ENCODE peak calls at places on chromosomes 3 and 15, in ten cellular contexts. One of them, this sample, is unnamed.
A peak's percentile ranks its signal among the peaks of the same experiment; 100 is the strongest.

GRCh38 chr15:67927501-67928156 is 87.8 kb upstream of the RNU6-1 start:
- DNase-seq in testis: peak; percentile 92
- DNase-seq in IMR-90: peak; percentile 97
- DNase-seq in heart right ventricle: peak; percentile 63
- DNase-seq in upper lobe of left lung: peak; percentile 94
- DNase-seq in astrocyte: peak; percentile 96
- DNase-seq in fibroblast of lung: peak; percentile 98
- DNase-seq in tibial artery: peak; percentile 75
- DNase-seq in cardiac muscle cell: peak; percentile 91
- DNase-seq in left lung: peak; percentile 84
- DNase-seq in this sample: peak; percentile 47

GRCh38 chr15:52563499-52564060 is 5.2 kb downstream of the ARPP19 start:
- DNase-seq in astrocyte: no peak
- DNase-seq in left lung: no peak
- DNase-seq in IMR-90: no peak
- DNase-seq in fibroblast of lung: no peak
- DNase-seq in testis: no peak
- DNase-seq in upper lobe of left lung: no peak
- DNase-seq in tibial artery: no peak
- DNase-seq in cardiac muscle cell: no peak
- DNase-seq in heart right ventricle: no peak
- DNase-seq in this sample: no peak

GRCh38 chr3:133915685-133916639 is 20.3 kb upstream of the RAB6B start:
- DNase-seq in left lung: no peak
- DNase-seq in upper lobe of left lung: no peak
- DNase-seq in astrocyte: no peak
- DNase-seq in testis: no peak
- DNase-seq in tibial artery: no peak
- DNase-seq in fibroblast of lung: peak; percentile 34
- DNase-seq in IMR-90: no peak
- DNase-seq in cardiac muscle cell: no peak
- DNase-seq in heart right ventricle: no peak
- DNase-seq in this sample: no peak

GRCh38 chr3:149282836-149283235 is 50.6 kb downstream of the TM4SF18 start:
- DNase-seq in astrocyte: no peak
- DNase-seq in cardiac muscle cell: no peak
- DNase-seq in heart right ventricle: no peak
- DNase-seq in IMR-90: no peak
- DNase-seq in fibroblast of lung: no peak
- DNase-seq in left lung: no peak
- DNase-seq in tibial artery: no peak
- DNase-seq in testis: no peak
- DNase-seq in upper lobe of left lung: no peak
- DNase-seq in this sample: no peak

GRCh38 chr3:103918336-103918735 is 1448.4 kb upstream of the ALCAM start:
- DNase-seq in upper lobe of left lung: no peak
- DNase-seq in astrocyte: no peak
- DNase-seq in heart right ventricle: no peak
- DNase-seq in testis: no peak
- DNase-seq in tibial artery: no peak
- DNase-seq in IMR-90: no peak
- DNase-seq in fibroblast of lung: no peak
- DNase-seq in left lung: no peak
- DNase-seq in cardiac muscle cell: no peak
- DNase-seq in this sample: no peak

GRCh38 chr3:185076219-185076618 is 76.6 kb downstream of the C3orf70 start:
- DNase-seq in fibroblast of lung: no peak
- DNase-seq in cardiac muscle cell: no peak
- DNase-seq in IMR-90: no peak
- DNase-seq in upper lobe of left lung: no peak
- DNase-seq in tibial artery: no peak
- DNase-seq in left lung: no peak
- DNase-seq in testis: no peak
- DNase-seq in astrocyte: no peak
- DNase-seq in heart right ventricle: no peak
- DNase-seq in this sample: no peak

GRCh38 chr3:172034786-172035685 is 4.3 kb upstream of the FNDC3B start:
- DNase-seq in tibial artery: no peak
- DNase-seq in cardiac muscle cell: no peak
- DNase-seq in astrocyte: no peak
- DNase-seq in IMR-90: peak; percentile 33
- DNase-seq in testis: no peak
- DNase-seq in left lung: no peak
- DNase-seq in fibroblast of lung: no peak
- DNase-seq in upper lobe of left lung: no peak
- DNase-seq in heart right ventricle: no peak
- DNase-seq in this sample: no peak

GRCh38 chr3:144264805-144265204 is 293.2 kb downstream of the DIPK2A start:
- DNase-seq in upper lobe of left lung: no peak
- DNase-seq in fibroblast of lung: no peak
- DNase-seq in astrocyte: no peak
- DNase-seq in heart right ventricle: no peak
- DNase-seq in testis: no peak
- DNase-seq in tibial artery: no peak
- DNase-seq in left lung: no peak
- DNase-seq in IMR-90: no peak
- DNase-seq in cardiac muscle cell: no peak
- DNase-seq in this sample: no peak

GRCh38 chr3:30688776-30689175 is 82.4 kb downstream of the TGFBR2 start:
- DNase-seq in astrocyte: peak; percentile 57
- DNase-seq in fibroblast of lung: peak; percentile 67
- DNase-seq in cardiac muscle cell: no peak
- DNase-seq in IMR-90: peak; percentile 75
- DNase-seq in heart right ventricle: no peak
- DNase-seq in testis: no peak
- DNase-seq in upper lobe of left lung: no peak
- DNase-seq in tibial artery: no peak
- DNase-seq in left lung: no peak
- DNase-seq in this sample: no peak

GRCh38 chr3:30690199-30690598 is 83.8 kb downstream of the TGFBR2 start:
- DNase-seq in tibial artery: no peak
- DNase-seq in heart right ventricle: no peak
- DNase-seq in cardiac muscle cell: no peak
- DNase-seq in fibroblast of lung: no peak
- DNase-seq in left lung: no peak
- DNase-seq in astrocyte: no peak
- DNase-seq in upper lobe of left lung: no peak
- DNase-seq in IMR-90: no peak
- DNase-seq in testis: no peak
- DNase-seq in this sample: no peak

GRCh38 chr3:30691249-30691880 is 85.0 kb downstream of the TGFBR2 start:
- DNase-seq in fibroblast of lung: no peak
- DNase-seq in heart right ventricle: no peak
- DNase-seq in left lung: no peak
- DNase-seq in cardiac muscle cell: no peak
- DNase-seq in testis: no peak
- DNase-seq in astrocyte: no peak
- DNase-seq in upper lobe of left lung: no peak
- DNase-seq in IMR-90: no peak
- DNase-seq in tibial artery: no peak
- DNase-seq in this sample: no peak

GRCh38 chr3:30687930-30688570 is 81.6 kb downstream of the TGFBR2 start:
- DNase-seq in upper lobe of left lung: no peak
- DNase-seq in cardiac muscle cell: no peak
- DNase-seq in tibial artery: no peak
- DNase-seq in left lung: no peak
- DNase-seq in astrocyte: no peak
- DNase-seq in fibroblast of lung: no peak
- DNase-seq in testis: no peak
- DNase-seq in heart right ventricle: no peak
- DNase-seq in IMR-90: no peak
- DNase-seq in this sample: no peak

DNA sequence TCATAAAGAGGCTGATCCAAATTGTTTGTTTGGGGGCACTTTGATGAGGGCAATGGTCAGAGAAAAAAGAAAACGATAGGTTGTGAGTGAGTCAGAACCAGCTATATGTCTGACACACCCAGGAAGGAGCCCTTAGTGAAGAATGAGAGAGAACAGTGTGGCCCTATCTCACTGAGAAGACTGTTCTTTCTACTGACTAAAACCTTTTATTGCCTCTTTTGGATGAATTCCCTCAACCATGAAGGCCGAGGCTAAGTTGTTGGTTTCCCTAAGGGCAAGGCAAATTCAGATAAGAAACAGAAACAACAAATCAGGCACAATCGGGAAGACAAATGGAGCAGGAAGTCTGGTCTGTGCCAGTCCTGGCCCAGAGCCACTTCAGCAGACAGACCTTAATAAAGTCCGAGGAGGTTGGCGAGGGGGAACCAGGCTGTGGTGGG is 82.8 kb downstream of the TGFBR2 start:
- DNase-seq in fibroblast of lung: peak; percentile 70
- DNase-seq in tibial artery: peak; percentile 34
- DNase-seq in left lung: no peak
- DNase-seq in cardiac muscle cell: no peak
- DNase-seq in upper lobe of left lung: no peak
- DNase-seq in testis: peak; percentile 32
- DNase-seq in heart right ventricle: no peak
- DNase-seq in astrocyte: peak; percentile 57
- DNase-seq in IMR-90: peak; percentile 40
- DNase-seq in this sample: no peak
- H3K36me3 ChIP-seq in fibroblast of lung: peaks cover 6% of the 10 kb centered on the region
- H3K36me3 ChIP-seq in tibial artery: peaks cover 39% of the 10 kb centered on the region
- H3K36me3 ChIP-seq in left lung: no peaks in the 10 kb centered on the region
- H3K36me3 ChIP-seq in cardiac muscle cell: no peaks in the 10 kb centered on the region
- H3K36me3 ChIP-seq in upper lobe of left lung: peaks cover 32% of the 10 kb centered on the region
- H3K36me3 ChIP-seq in testis: no peaks in the 10 kb centered on the region
- H3K36me3 ChIP-seq in heart right ventricle: peaks cover 85% of the 10 kb centered on the region
- H3K36me3 ChIP-seq in astrocyte: peaks cover 48% of the 10 kb centered on the region
- H3K36me3 ChIP-seq in IMR-90: peaks cover 23% of the 10 kb centered on the region
- H3K36me3 ChIP-seq in this sample: peaks cover 57% of the 10 kb centered on the region

GRCh38 chr3:157131861-157132260 is 28.1 kb downstream of the CCNL1 start:
- DNase-seq in cardiac muscle cell: no peak
- DNase-seq in testis: no peak
- DNase-seq in fibroblast of lung: peak; percentile 67
- DNase-seq in left lung: no peak
- DNase-seq in IMR-90: peak; percentile 61
- DNase-seq in tibial artery: no peak
- DNase-seq in heart right ventricle: no peak
- DNase-seq in upper lobe of left lung: no peak
- DNase-seq in astrocyte: peak; percentile 51
- DNase-seq in this sample: no peak
- H3K27ac ChIP-seq in cardiac muscle cell: no peak overlapping the region
- H3K27ac ChIP-seq in testis: peak overlapping the region; percentile 16
- H3K27ac ChIP-seq in fibroblast of lung: no peak overlapping the region
- H3K27ac ChIP-seq in left lung: peak overlapping the region; percentile 75
- H3K27ac ChIP-seq in IMR-90: no peak overlapping the region
- H3K27ac ChIP-seq in tibial artery: peak overlapping the region; percentile 87
- H3K27ac ChIP-seq in heart right ventricle: no peak overlapping the region
- H3K27ac ChIP-seq in upper lobe of left lung: no peak overlapping the region
- H3K27ac ChIP-seq in astrocyte: peak overlapping the region; percentile 97
- H3K27ac ChIP-seq in this sample: peak overlapping the region; percentile 60

DNA sequence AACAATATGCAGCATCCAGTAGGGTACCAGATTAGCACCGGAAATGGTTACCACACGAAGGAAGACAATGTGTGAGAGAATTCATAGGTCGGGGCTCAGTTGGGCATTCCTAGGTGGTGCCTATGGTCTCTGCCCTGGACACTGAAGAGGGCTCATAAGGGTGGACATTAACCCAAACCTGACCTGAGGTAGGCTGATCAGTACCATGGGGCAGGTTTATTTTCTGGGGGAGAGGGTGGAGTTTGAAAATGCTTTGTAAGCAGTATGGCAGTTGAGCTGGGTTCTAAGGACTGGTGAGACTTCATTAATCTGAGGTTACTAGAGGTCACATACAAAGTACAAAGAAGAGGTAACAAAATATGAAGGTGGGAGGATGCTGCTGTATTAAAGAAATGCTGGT is 68.4 kb downstream of the RPL22L1 start:
- DNase-seq in left lung: no peak
- DNase-seq in heart right ventricle: no peak
- DNase-seq in testis: no peak
- DNase-seq in IMR-90: no peak
- DNase-seq in tibial artery: no peak
- DNase-seq in upper lobe of left lung: no peak
- DNase-seq in fibroblast of lung: no peak
- DNase-seq in astrocyte: no peak
- DNase-seq in cardiac muscle cell: no peak
- DNase-seq in this sample: no peak
- H3K36me3 ChIP-seq in left lung: no peaks in the 10 kb centered on the region
- H3K36me3 ChIP-seq in heart right ventricle: no peaks in the 10 kb centered on the region
- H3K36me3 ChIP-seq in testis: no peaks in the 10 kb centered on the region
- H3K36me3 ChIP-seq in IMR-90: no peaks in the 10 kb centered on the region
- H3K36me3 ChIP-seq in tibial artery: no peaks in the 10 kb centered on the region
- H3K36me3 ChIP-seq in upper lobe of left lung: no peaks in the 10 kb centered on the region
- H3K36me3 ChIP-seq in fibroblast of lung: no peaks in the 10 kb centered on the region
- H3K36me3 ChIP-seq in astrocyte: no peaks in the 10 kb centered on the region
- H3K36me3 ChIP-seq in cardiac muscle cell: no peaks in the 10 kb centered on the region
- H3K36me3 ChIP-seq in this sample: no peaks in the 10 kb centered on the region

DNA sequence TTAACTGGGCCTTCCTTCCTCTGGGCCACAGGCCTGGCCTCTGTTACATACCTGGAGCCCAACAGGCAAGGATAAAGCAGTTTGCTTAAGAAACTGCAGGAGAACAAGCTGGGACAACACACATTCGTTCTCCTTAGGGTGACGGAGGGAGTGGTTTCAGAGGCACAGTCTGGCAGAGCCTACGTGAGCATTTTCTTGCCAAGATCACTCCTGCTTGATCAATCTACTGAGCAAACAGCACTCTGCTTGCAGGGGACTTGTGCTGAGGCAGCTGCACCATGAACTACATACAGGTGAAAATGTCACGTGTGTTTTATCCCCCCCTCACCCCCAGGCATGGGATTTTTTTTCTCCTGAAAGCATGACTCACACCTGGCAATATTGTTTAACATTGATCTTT is 57.6 kb downstream of the CDCP1 start:
- DNase-seq in upper lobe of left lung: peak; percentile 67
- DNase-seq in tibial artery: no peak
- DNase-seq in fibroblast of lung: no peak
- DNase-seq in testis: no peak
- DNase-seq in heart right ventricle: no peak
- DNase-seq in astrocyte: no peak
- DNase-seq in cardiac muscle cell: no peak
- DNase-seq in IMR-90: no peak
- DNase-seq in left lung: no peak
- DNase-seq in this sample: no peak
- H3K27ac ChIP-seq in upper lobe of left lung: no peak overlapping the region
- H3K27ac ChIP-seq in tibial artery: no peak overlapping the region
- H3K27ac ChIP-seq in fibroblast of lung: no peak overlapping the region
- H3K27ac ChIP-seq in testis: no peak overlapping the region
- H3K27ac ChIP-seq in heart right ventricle: no peak overlapping the region
- H3K27ac ChIP-seq in astrocyte: no peak overlapping the region
- H3K27ac ChIP-seq in cardiac muscle cell: no peak overlapping the region
- H3K27ac ChIP-seq in IMR-90: no peak overlapping the region
- H3K27ac ChIP-seq in left lung: no peak overlapping the region
- H3K27ac ChIP-seq in this sample: no peak overlapping the region

GRCh38 chr3:72171461-72171860 is 386.5 kb upstream of the PROK2 start:
- DNase-seq in astrocyte: peak; percentile 62
- DNase-seq in tibial artery: peak; percentile 44
- DNase-seq in IMR-90: no peak
- DNase-seq in cardiac muscle cell: no peak
- DNase-seq in testis: no peak
- DNase-seq in left lung: no peak
- DNase-seq in upper lobe of left lung: no peak
- DNase-seq in heart right ventricle: no peak
- DNase-seq in fibroblast of lung: peak; percentile 72
- DNase-seq in this sample: no peak
- H3K36me3 ChIP-seq in astrocyte: no peaks in the 10 kb centered on the region
- H3K36me3 ChIP-seq in tibial artery: no peaks in the 10 kb centered on the region
- H3K36me3 ChIP-seq in IMR-90: no peaks in the 10 kb centered on the region
- H3K36me3 ChIP-seq in cardiac muscle cell: no peaks in the 10 kb centered on the region
- H3K36me3 ChIP-seq in testis: no peaks in the 10 kb centered on the region
- H3K36me3 ChIP-seq in left lung: no peaks in the 10 kb centered on the region
- H3K36me3 ChIP-seq in upper lobe of left lung: no peaks in the 10 kb centered on the region
- H3K36me3 ChIP-seq in heart right ventricle: no peaks in the 10 kb centered on the region
- H3K36me3 ChIP-seq in fibroblast of lung: no peaks in the 10 kb centered on the region
- H3K36me3 ChIP-seq in this sample: no peaks in the 10 kb centered on the region

GRCh38 chr15:45634442-45635190 is at the start of gene SQOR:
- DNase-seq in cardiac muscle cell: peak; percentile 71
- DNase-seq in left lung: peak; percentile 91
- DNase-seq in upper lobe of left lung: peak; percentile 93
- DNase-seq in astrocyte: peak; percentile 29
- DNase-seq in tibial artery: peak; percentile 89
- DNase-seq in testis: peak; percentile 82
- DNase-seq in fibroblast of lung: peak; percentile 47
- DNase-seq in heart right ventricle: peak; percentile 83
- DNase-seq in IMR-90: peak; percentile 54
- DNase-seq in this sample: peak; percentile 93
- H3K27ac ChIP-seq in cardiac muscle cell: no peak within 1 kb of the TSS
- H3K27ac ChIP-seq in left lung: peak within 1 kb of the TSS; percentile 96
- H3K27ac ChIP-seq in upper lobe of left lung: peak within 1 kb of the TSS; percentile 95
- H3K27ac ChIP-seq in astrocyte: no peak within 1 kb of the TSS
- H3K27ac ChIP-seq in tibial artery: peak within 1 kb of the TSS; percentile 96
- H3K27ac ChIP-seq in testis: peak within 1 kb of the TSS; percentile 80
- H3K27ac ChIP-seq in fibroblast of lung: peak within 1 kb of the TSS; percentile 52
- H3K27ac ChIP-seq in heart right ventricle: peak within 1 kb of the TSS; percentile 77
- H3K27ac ChIP-seq in IMR-90: peak within 1 kb of the TSS; percentile 49
- H3K27ac ChIP-seq in this sample: peak within 1 kb of the TSS; percentile 91